ENCODE peak calls at places on chromosome X, in seven cellular contexts. One of them, this sample, is unnamed.
A peak's percentile ranks its signal among the peaks of the same experiment; 100 is the strongest.

GRCh38 chrX:41332408-41332987 is 1.5 kb upstream of the DDX3X start:
- DNase-seq in NCI-H748 treated with DMSO at 0.1 percent for 48 hours: no peak
- DNase-seq in right cardiac atrium: no peak
- DNase-seq in progenitor cell of endocrine pancreas: no peak
- DNase-seq in lower lobe of right lung: peak; percentile 56
- DNase-seq in GM20000: peak; percentile 17
- DNase-seq in neural crest cell: no peak
- DNase-seq in this sample: no peak

GRCh38 chrX:110409925-110410324 is 51.3 kb downstream of the RTL9 start:
- DNase-seq in lower lobe of right lung: no peak
- DNase-seq in right cardiac atrium: no peak
- DNase-seq in NCI-H748 treated with DMSO at 0.1 percent for 48 hours: no peak
- DNase-seq in neural crest cell: no peak
- DNase-seq in progenitor cell of endocrine pancreas: no peak
- DNase-seq in GM20000: no peak
- DNase-seq in this sample: no peak

GRCh38 chrX:13693341-13693871 is 4.5 kb downstream of the RAB9A start:
- DNase-seq in NCI-H748 treated with DMSO at 0.1 percent for 48 hours: no peak
- DNase-seq in lower lobe of right lung: no peak
- DNase-seq in progenitor cell of endocrine pancreas: no peak
- DNase-seq in neural crest cell: no peak
- DNase-seq in right cardiac atrium: no peak
- DNase-seq in GM20000: no peak
- DNase-seq in this sample: no peak

GRCh38 chrX:104370089-104370488 is 115.4 kb upstream of the ESX1 start:
- DNase-seq in NCI-H748 treated with DMSO at 0.1 percent for 48 hours: no peak
- DNase-seq in progenitor cell of endocrine pancreas: no peak
- DNase-seq in lower lobe of right lung: no peak
- DNase-seq in neural crest cell: no peak
- DNase-seq in right cardiac atrium: no peak
- DNase-seq in GM20000: no peak
- DNase-seq in this sample: no peak

GRCh38 chrX:48695925-48696300 is 621 bp upstream of the SUV39H1 start:
- DNase-seq in neural crest cell: no peak
- DNase-seq in GM20000: peak; percentile 17
- DNase-seq in lower lobe of right lung: no peak
- DNase-seq in right cardiac atrium: no peak
- DNase-seq in progenitor cell of endocrine pancreas: no peak
- DNase-seq in NCI-H748 treated with DMSO at 0.1 percent for 48 hours: no peak
- DNase-seq in this sample: no peak

GRCh38 chrX:104254442-104255115 is at the start of gene ESX1:
- DNase-seq in GM20000: no peak
- DNase-seq in right cardiac atrium: no peak
- DNase-seq in lower lobe of right lung: no peak
- DNase-seq in neural crest cell: peak; percentile 7
- DNase-seq in NCI-H748 treated with DMSO at 0.1 percent for 48 hours: no peak
- DNase-seq in progenitor cell of endocrine pancreas: no peak
- DNase-seq in this sample: no peak

GRCh38 chrX:69153060-69153730 is 12.1 kb downstream of the PJA1 start:
- DNase-seq in progenitor cell of endocrine pancreas: no peak
- DNase-seq in GM20000: no peak
- DNase-seq in NCI-H748 treated with DMSO at 0.1 percent for 48 hours: no peak
- DNase-seq in right cardiac atrium: peak; percentile 86
- DNase-seq in lower lobe of right lung: no peak
- DNase-seq in neural crest cell: peak; percentile 55
- DNase-seq in this sample: no peak

GRCh38 chrX:20951016-20951795 is 423.0 kb upstream of the CNKSR2 start:
- DNase-seq in right cardiac atrium: no peak
- DNase-seq in neural crest cell: no peak
- DNase-seq in NCI-H748 treated with DMSO at 0.1 percent for 48 hours: no peak
- DNase-seq in progenitor cell of endocrine pancreas: no peak
- DNase-seq in lower lobe of right lung: no peak
- DNase-seq in GM20000: no peak
- DNase-seq in this sample: no peak

GRCh38 chrX:10085223-10085622 is 71.6 kb upstream of the CLCN4 start:
- DNase-seq in GM20000: no peak
- DNase-seq in lower lobe of right lung: no peak
- DNase-seq in NCI-H748 treated with DMSO at 0.1 percent for 48 hours: no peak
- DNase-seq in neural crest cell: no peak
- DNase-seq in progenitor cell of endocrine pancreas: no peak
- DNase-seq in right cardiac atrium: no peak
- DNase-seq in this sample: no peak

GRCh38 chrX:40167240-40168182 is 69.8 kb upstream of the BCOR start:
- DNase-seq in neural crest cell: no peak
- DNase-seq in progenitor cell of endocrine pancreas: no peak
- DNase-seq in GM20000: no peak
- DNase-seq in lower lobe of right lung: no peak
- DNase-seq in right cardiac atrium: peak; percentile 67
- DNase-seq in NCI-H748 treated with DMSO at 0.1 percent for 48 hours: peak; percentile 16
- DNase-seq in this sample: no peak

GRCh38 chrX:43880439-43880838 is 1.8 kb downstream of the MAOB start:
- DNase-seq in right cardiac atrium: no peak
- DNase-seq in NCI-H748 treated with DMSO at 0.1 percent for 48 hours: no peak
- DNase-seq in GM20000: no peak
- DNase-seq in neural crest cell: no peak
- DNase-seq in progenitor cell of endocrine pancreas: no peak
- DNase-seq in lower lobe of right lung: no peak
- DNase-seq in this sample: no peak

GRCh38 chrX:137427813-137428212 is 138.1 kb upstream of the ZIC3 start:
- DNase-seq in lower lobe of right lung: no peak
- DNase-seq in right cardiac atrium: peak; percentile 52
- DNase-seq in NCI-H748 treated with DMSO at 0.1 percent for 48 hours: no peak
- DNase-seq in neural crest cell: no peak
- DNase-seq in GM20000: no peak
- DNase-seq in progenitor cell of endocrine pancreas: no peak
- DNase-seq in this sample: no peak

GRCh38 chrX:134512566-134512965 is 52.6 kb downstream of the HPRT1 start:
- DNase-seq in lower lobe of right lung: no peak
- DNase-seq in neural crest cell: no peak
- DNase-seq in right cardiac atrium: no peak
- DNase-seq in GM20000: no peak
- DNase-seq in NCI-H748 treated with DMSO at 0.1 percent for 48 hours: no peak
- DNase-seq in progenitor cell of endocrine pancreas: no peak
- DNase-seq in this sample: no peak

GRCh38 chrX:123740006-123740405 is 7.2 kb upstream of the THOC2 start:
- DNase-seq in neural crest cell: no peak
- DNase-seq in NCI-H748 treated with DMSO at 0.1 percent for 48 hours: no peak
- DNase-seq in lower lobe of right lung: no peak
- DNase-seq in GM20000: no peak
- DNase-seq in progenitor cell of endocrine pancreas: no peak
- DNase-seq in right cardiac atrium: no peak
- DNase-seq in this sample: no peak

GRCh38 chrX:80808854-80809493 is 703 bp downstream of the BRWD3 start:
- DNase-seq in neural crest cell: peak; percentile 2
- DNase-seq in progenitor cell of endocrine pancreas: no peak
- DNase-seq in lower lobe of right lung: no peak
- DNase-seq in right cardiac atrium: no peak
- DNase-seq in NCI-H748 treated with DMSO at 0.1 percent for 48 hours: peak; percentile 5
- DNase-seq in GM20000: no peak
- DNase-seq in this sample: no peak

GRCh38 chrX:85326234-85327059 is 53.0 kb downstream of the POF1B start:
- DNase-seq in lower lobe of right lung: peak; percentile 8
- DNase-seq in neural crest cell: no peak
- DNase-seq in progenitor cell of endocrine pancreas: no peak
- DNase-seq in GM20000: no peak
- DNase-seq in right cardiac atrium: peak; percentile 41
- DNase-seq in NCI-H748 treated with DMSO at 0.1 percent for 48 hours: no peak
- DNase-seq in this sample: no peak

GRCh38 chrX:45765726-45766125 is 565.0 kb upstream of the DIPK2B start:
- DNase-seq in progenitor cell of endocrine pancreas: no peak
- DNase-seq in lower lobe of right lung: no peak
- DNase-seq in neural crest cell: no peak
- DNase-seq in GM20000: no peak
- DNase-seq in right cardiac atrium: no peak
- DNase-seq in NCI-H748 treated with DMSO at 0.1 percent for 48 hours: no peak
- DNase-seq in this sample: no peak

GRCh38 chrX:10755477-10756334 is 135.3 kb upstream of the MID1 start:
- DNase-seq in right cardiac atrium: no peak
- DNase-seq in GM20000: no peak
- DNase-seq in NCI-H748 treated with DMSO at 0.1 percent for 48 hours: no peak
- DNase-seq in lower lobe of right lung: no peak
- DNase-seq in progenitor cell of endocrine pancreas: no peak
- DNase-seq in neural crest cell: no peak
- DNase-seq in this sample: no peak

GRCh38 chrX:3371163-3371562 is 24.7 kb upstream of the MXRA5 start:
- DNase-seq in right cardiac atrium: no peak
- DNase-seq in lower lobe of right lung: no peak
- DNase-seq in neural crest cell: no peak
- DNase-seq in GM20000: no peak
- DNase-seq in progenitor cell of endocrine pancreas: no peak
- DNase-seq in NCI-H748 treated with DMSO at 0.1 percent for 48 hours: no peak
- DNase-seq in this sample: no peak

GRCh38 chrX:7941390-7942042 is 14.3 kb upstream of the PNPLA4 start:
- DNase-seq in progenitor cell of endocrine pancreas: peak; percentile 11
- DNase-seq in right cardiac atrium: no peak
- DNase-seq in neural crest cell: no peak
- DNase-seq in GM20000: no peak
- DNase-seq in lower lobe of right lung: no peak
- DNase-seq in NCI-H748 treated with DMSO at 0.1 percent for 48 hours: peak; percentile 64
- DNase-seq in this sample: no peak

GRCh38 chrX:20571611-20572010 is 304.9 kb upstream of the RPS6KA3 start:
- DNase-seq in GM20000: no peak
- DNase-seq in right cardiac atrium: no peak
- DNase-seq in neural crest cell: no peak
- DNase-seq in progenitor cell of endocrine pancreas: no peak
- DNase-seq in NCI-H748 treated with DMSO at 0.1 percent for 48 hours: no peak
- DNase-seq in lower lobe of right lung: no peak
- DNase-seq in this sample: no peak

GRCh38 chrX:40082447-40083119 is 15.2 kb downstream of the BCOR start:
- DNase-seq in lower lobe of right lung: no peak
- DNase-seq in NCI-H748 treated with DMSO at 0.1 percent for 48 hours: no peak
- DNase-seq in right cardiac atrium: peak; percentile 71
- DNase-seq in progenitor cell of endocrine pancreas: no peak
- DNase-seq in neural crest cell: no peak
- DNase-seq in GM20000: no peak
- DNase-seq in this sample: no peak

This sample was measured in Right ventricle myocardium inferior.